ENCODE peak calls at places on chromosomes 11 and 22, in four cellular contexts. One of them, this sample, is unnamed.

GRCh38 chr11:106482920-106483761 is 405.7 kb downstream of the AASDHPPT start:
- DNase-seq in fibroblast of pulmonary artery: peak; percentile 71
- DNase-seq in Peyer's patch: no peak
- DNase-seq in endodermal cell: no peak
- DNase-seq in this sample: no peak

GRCh38 chr11:116701297-116701801 is 71.4 kb downstream of the BUD13 start:
- DNase-seq in Peyer's patch: peak; percentile 31
- DNase-seq in fibroblast of pulmonary artery: no peak
- DNase-seq in endodermal cell: peak; percentile 29
- DNase-seq in this sample: no peak

GRCh38 chr11:62410972-62411371 is 7.9 kb upstream of the SCGB1A1 start:
- DNase-seq in Peyer's patch: no peak
- DNase-seq in fibroblast of pulmonary artery: no peak
- DNase-seq in endodermal cell: peak; percentile 46
- DNase-seq in this sample: no peak

GRCh38 chr11:122242731-122243130 is 126.7 kb upstream of the BLID start:
- DNase-seq in fibroblast of pulmonary artery: no peak
- DNase-seq in endodermal cell: no peak
- DNase-seq in Peyer's patch: no peak
- DNase-seq in this sample: no peak

GRCh38 chr22:49371325-49372110 is 456.2 kb downstream of the BRD1 start:
- DNase-seq in Peyer's patch: no peak
- DNase-seq in endodermal cell: peak; percentile 36
- DNase-seq in fibroblast of pulmonary artery: no peak
- DNase-seq in this sample: no peak

GRCh38 chr11:93622043-93622442 is 39.4 kb upstream of the CEP295 start:
- DNase-seq in Peyer's patch: no peak
- DNase-seq in fibroblast of pulmonary artery: no peak
- DNase-seq in endodermal cell: no peak
- DNase-seq in this sample: no peak

GRCh38 chr11:62015615-62016014 is 48.2 kb upstream of the FTH1 start:
- DNase-seq in endodermal cell: no peak
- DNase-seq in fibroblast of pulmonary artery: no peak
- DNase-seq in Peyer's patch: no peak
- DNase-seq in this sample: no peak

GRCh38 chr11:8905528-8906165 is 5.3 kb upstream of the AKIP1 start:
- DNase-seq in fibroblast of pulmonary artery: peak; percentile 81
- DNase-seq in Peyer's patch: no peak
- DNase-seq in endodermal cell: no peak
- DNase-seq in this sample: no peak

GRCh38 chr11:67054851-67055523 is 1.7 kb upstream of the RHOD start:
- DNase-seq in Peyer's patch: peak; percentile 95
- DNase-seq in fibroblast of pulmonary artery: peak; percentile 86
- DNase-seq in endodermal cell: no peak
- DNase-seq in this sample: no peak

GRCh38 chr22:19042285-19043110 is 79.7 kb downstream of the DGCR2 start:
- DNase-seq in endodermal cell: peak; percentile 39
- DNase-seq in Peyer's patch: peak; percentile 39
- DNase-seq in fibroblast of pulmonary artery: no peak
- DNase-seq in this sample: no peak

DNA sequence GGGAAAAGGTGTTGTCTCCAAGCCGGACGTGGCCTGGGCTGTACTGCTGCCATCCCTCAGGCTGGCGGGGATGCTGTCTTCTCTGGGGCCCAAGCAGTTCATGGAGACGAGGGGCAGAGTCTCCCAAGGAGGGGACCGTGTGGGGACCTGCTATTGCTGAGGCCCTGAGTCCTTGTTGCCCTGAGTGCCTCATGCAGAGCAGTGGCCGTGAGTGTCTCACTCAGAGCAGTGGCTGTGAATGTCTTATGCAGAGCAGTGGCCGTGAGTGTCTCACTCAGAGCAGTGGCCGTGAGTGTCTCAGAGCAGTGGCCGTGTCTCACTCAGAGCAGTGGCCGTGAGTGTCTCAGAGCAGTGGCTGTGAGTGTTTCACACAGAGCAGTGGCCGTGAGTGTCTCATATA is 54.7 kb downstream of the GRAMD4 start:
- DNase-seq in endodermal cell: no peak
- DNase-seq in Peyer's patch: no peak
- DNase-seq in fibroblast of pulmonary artery: no peak
- DNase-seq in this sample: no peak
- H3K4me3 ChIP-seq in endodermal cell: no peak overlapping the region
- H3K4me3 ChIP-seq in Peyer's patch: peak overlapping the region; percentile 5
- H3K4me3 ChIP-seq in fibroblast of pulmonary artery: no peak overlapping the region
- H3K4me3 ChIP-seq in this sample: peak overlapping the region; percentile 57

GRCh38 chr11:2388431-2389024 is 11.4 kb downstream of the CD81 start:
- DNase-seq in fibroblast of pulmonary artery: no peak
- DNase-seq in endodermal cell: no peak
- DNase-seq in Peyer's patch: no peak
- DNase-seq in this sample: no peak
- H3K4me3 ChIP-seq in fibroblast of pulmonary artery: no peak overlapping the region
- H3K4me3 ChIP-seq in endodermal cell: no peak overlapping the region
- H3K4me3 ChIP-seq in Peyer's patch: no peak overlapping the region
- H3K4me3 ChIP-seq in this sample: no peak overlapping the region

DNA sequence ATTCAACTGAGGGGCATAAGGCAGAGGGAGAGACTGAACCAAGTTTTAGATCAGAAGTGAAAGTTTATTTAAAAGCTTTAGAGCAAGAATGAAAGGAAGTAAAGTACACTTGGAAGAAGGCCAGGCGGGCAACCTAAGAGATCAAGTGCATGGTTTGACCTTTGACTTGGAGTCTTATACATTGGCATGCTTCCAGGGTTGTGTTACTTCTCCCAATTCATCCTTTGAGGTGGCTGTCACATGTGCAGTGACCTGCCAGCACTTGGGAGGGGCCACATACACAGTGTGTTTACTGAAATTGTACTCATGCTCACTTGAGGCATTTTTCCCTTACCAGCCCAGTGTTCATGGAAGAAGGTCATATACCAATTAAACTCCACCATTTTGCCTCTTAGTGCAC is 30.4 kb downstream of the CYP2R1 start:
- DNase-seq in Peyer's patch: peak; percentile 72
- DNase-seq in endodermal cell: no peak
- DNase-seq in fibroblast of pulmonary artery: no peak
- DNase-seq in this sample: no peak
- H3K4me3 ChIP-seq in Peyer's patch: no peak overlapping the region
- H3K4me3 ChIP-seq in endodermal cell: no peak overlapping the region
- H3K4me3 ChIP-seq in fibroblast of pulmonary artery: no peak overlapping the region
- H3K4me3 ChIP-seq in this sample: no peak overlapping the region

DNA sequence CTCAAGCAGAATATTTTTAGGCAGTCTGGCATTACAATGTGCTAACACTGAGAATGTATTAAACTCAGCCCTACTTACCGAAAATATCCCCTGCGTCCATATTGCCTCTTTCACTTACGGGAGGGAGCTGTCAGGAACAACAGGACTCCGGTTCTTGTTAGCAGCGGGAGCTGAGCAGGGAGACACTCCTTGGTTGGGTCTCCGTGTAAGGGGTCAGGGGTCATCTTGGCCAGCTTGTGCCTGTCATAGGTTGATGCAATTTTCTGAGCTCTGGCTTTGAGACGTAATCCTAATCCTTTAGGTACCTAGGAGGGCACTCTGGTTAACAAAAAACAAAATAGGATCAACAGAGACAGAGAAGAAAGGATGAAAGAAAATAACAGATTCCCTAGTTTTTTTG is 1477.2 kb downstream of the BRD1 start:
- DNase-seq in endodermal cell: no peak
- DNase-seq in fibroblast of pulmonary artery: no peak
- DNase-seq in Peyer's patch: peak; percentile 6
- DNase-seq in this sample: no peak
- H3K4me3 ChIP-seq in endodermal cell: no peak overlapping the region
- H3K4me3 ChIP-seq in fibroblast of pulmonary artery: no peak overlapping the region
- H3K4me3 ChIP-seq in Peyer's patch: no peak overlapping the region
- H3K4me3 ChIP-seq in this sample: no peak overlapping the region

GRCh38 chr11:77147668-77148321 is 19.7 kb downstream of the MYO7A start:
- DNase-seq in endodermal cell: peak; percentile 87
- DNase-seq in fibroblast of pulmonary artery: no peak
- DNase-seq in Peyer's patch: peak; percentile 72
- DNase-seq in this sample: peak; percentile 46
- H3K4me3 ChIP-seq in endodermal cell: peak overlapping the region; percentile 60
- H3K4me3 ChIP-seq in fibroblast of pulmonary artery: no peak overlapping the region
- H3K4me3 ChIP-seq in Peyer's patch: peak overlapping the region; percentile 23
- H3K4me3 ChIP-seq in this sample: peak overlapping the region; percentile 33

GRCh38 chr11:6610591-6610990 is 1.4 kb downstream of the TAF10 start:
- DNase-seq in endodermal cell: no peak
- DNase-seq in Peyer's patch: no peak
- DNase-seq in fibroblast of pulmonary artery: no peak
- DNase-seq in this sample: no peak
- H3K4me3 ChIP-seq in endodermal cell: peak overlapping the region; percentile 90
- H3K4me3 ChIP-seq in Peyer's patch: no peak overlapping the region
- H3K4me3 ChIP-seq in fibroblast of pulmonary artery: peak overlapping the region; percentile 66
- H3K4me3 ChIP-seq in this sample: no peak overlapping the region

GRCh38 chr11:1023811-1024596 is 12.5 kb downstream of the MUC6 start:
- DNase-seq in endodermal cell: no peak
- DNase-seq in Peyer's patch: no peak
- DNase-seq in fibroblast of pulmonary artery: no peak
- DNase-seq in this sample: no peak
- H3K4me3 ChIP-seq in endodermal cell: no peak overlapping the region
- H3K4me3 ChIP-seq in Peyer's patch: no peak overlapping the region
- H3K4me3 ChIP-seq in fibroblast of pulmonary artery: no peak overlapping the region
- H3K4me3 ChIP-seq in this sample: no peak overlapping the region

GRCh38 chr11:71209181-71209580 is 43.2 kb downstream of the SHANK2 start:
- DNase-seq in Peyer's patch: no peak
- DNase-seq in fibroblast of pulmonary artery: no peak
- DNase-seq in endodermal cell: no peak
- DNase-seq in this sample: no peak
- H3K4me3 ChIP-seq in Peyer's patch: no peak overlapping the region
- H3K4me3 ChIP-seq in fibroblast of pulmonary artery: no peak overlapping the region
- H3K4me3 ChIP-seq in endodermal cell: no peak overlapping the region
- H3K4me3 ChIP-seq in this sample: no peak overlapping the region